ENCODE peak calls at places on chromosomes 7 and 10, in five cellular contexts. One of them, this sample, is unnamed.

GRCh38 chr10:124598196-124598595 is 136.6 kb downstream of the LHPP start:
- DNase-seq in HepG2: no peak
- DNase-seq in A549: no peak
- DNase-seq in endothelial cell of umbilical vein: no peak
- DNase-seq in GM12878: no peak
- DNase-seq in this sample: no peak

GRCh38 chr10:75858357-75858756 is 426.9 kb downstream of the LRMDA start:
- DNase-seq in HepG2: no peak
- DNase-seq in endothelial cell of umbilical vein: no peak
- DNase-seq in A549: no peak
- DNase-seq in GM12878: no peak
- DNase-seq in this sample: no peak

GRCh38 chr7:41817386-41817785 is 114.5 kb upstream of the INHBA start:
- DNase-seq in endothelial cell of umbilical vein: no peak
- DNase-seq in A549: no peak
- DNase-seq in HepG2: no peak
- DNase-seq in GM12878: no peak
- DNase-seq in this sample: peak; percentile 74

GRCh38 chr10:124650820-124651401 is 93.3 kb downstream of the FAM53B start:
- DNase-seq in HepG2: no peak
- DNase-seq in GM12878: peak; percentile 36
- DNase-seq in endothelial cell of umbilical vein: no peak
- DNase-seq in A549: no peak
- DNase-seq in this sample: peak; percentile 60

GRCh38 chr10:11473128-11473760 is 138.2 kb downstream of the USP6NL start:
- DNase-seq in endothelial cell of umbilical vein: no peak
- DNase-seq in GM12878: no peak
- DNase-seq in A549: no peak
- DNase-seq in HepG2: no peak
- DNase-seq in this sample: no peak

GRCh38 chr7:23604296-23604640 is 7.1 kb downstream of the CCDC126 start:
- DNase-seq in A549: no peak
- DNase-seq in endothelial cell of umbilical vein: no peak
- DNase-seq in HepG2: no peak
- DNase-seq in GM12878: no peak
- DNase-seq in this sample: no peak

GRCh38 chr10:30818854-30819253 is 189.3 kb upstream of the LYZL2 start:
- DNase-seq in GM12878: no peak
- DNase-seq in HepG2: no peak
- DNase-seq in endothelial cell of umbilical vein: no peak
- DNase-seq in A549: no peak
- DNase-seq in this sample: no peak

GRCh38 chr7:44367475-44368030 is 42.2 kb upstream of the CAMK2B start:
- DNase-seq in HepG2: no peak
- DNase-seq in endothelial cell of umbilical vein: no peak
- DNase-seq in GM12878: no peak
- DNase-seq in A549: no peak
- DNase-seq in this sample: no peak

GRCh38 chr10:113381906-113382562 is 170.8 kb upstream of the HABP2 start:
- DNase-seq in HepG2: no peak
- DNase-seq in GM12878: no peak
- DNase-seq in A549: no peak
- DNase-seq in endothelial cell of umbilical vein: peak; percentile 86
- DNase-seq in this sample: peak; percentile 76

GRCh38 chr10:17123961-17124360 is 5.7 kb downstream of the CUBN start:
- DNase-seq in A549: no peak
- DNase-seq in HepG2: peak; percentile 55
- DNase-seq in endothelial cell of umbilical vein: no peak
- DNase-seq in GM12878: no peak
- DNase-seq in this sample: no peak

GRCh38 chr10:78451592-78451991 is 417.9 kb downstream of the RPS24 start:
- DNase-seq in endothelial cell of umbilical vein: peak; percentile 21
- DNase-seq in A549: no peak
- DNase-seq in GM12878: no peak
- DNase-seq in HepG2: no peak
- DNase-seq in this sample: no peak

GRCh38 chr7:101936612-101937231 is 119.3 kb downstream of the CUX1 start:
- DNase-seq in A549: no peak
- DNase-seq in GM12878: no peak
- DNase-seq in HepG2: no peak
- DNase-seq in endothelial cell of umbilical vein: peak; percentile 34
- DNase-seq in this sample: no peak
- TF ChIP-seq POLR2A in A549: no peak
- TF ChIP-seq POLR2A in GM12878: no peak
- TF ChIP-seq POLR2A in HepG2: no peak
- TF ChIP-seq POLR2A in endothelial cell of umbilical vein: no peak
- TF ChIP-seq POLR2A in this sample: no peak

GRCh38 chr10:116298586-116298985 is 25.6 kb upstream of the GFRA1 start:
- DNase-seq in HepG2: no peak
- DNase-seq in endothelial cell of umbilical vein: no peak
- DNase-seq in GM12878: no peak
- DNase-seq in A549: no peak
- DNase-seq in this sample: no peak

GRCh38 chr10:116292493-116292892 is 19.5 kb upstream of the GFRA1 start:
- DNase-seq in GM12878: no peak
- DNase-seq in HepG2: no peak
- DNase-seq in endothelial cell of umbilical vein: no peak
- DNase-seq in A549: no peak
- DNase-seq in this sample: no peak

GRCh38 chr10:116300477-116301034 is 23.7 kb upstream of the CCDC172 start:
- DNase-seq in A549: no peak
- DNase-seq in endothelial cell of umbilical vein: no peak
- DNase-seq in GM12878: no peak
- DNase-seq in HepG2: no peak
- DNase-seq in this sample: no peak

DNA sequence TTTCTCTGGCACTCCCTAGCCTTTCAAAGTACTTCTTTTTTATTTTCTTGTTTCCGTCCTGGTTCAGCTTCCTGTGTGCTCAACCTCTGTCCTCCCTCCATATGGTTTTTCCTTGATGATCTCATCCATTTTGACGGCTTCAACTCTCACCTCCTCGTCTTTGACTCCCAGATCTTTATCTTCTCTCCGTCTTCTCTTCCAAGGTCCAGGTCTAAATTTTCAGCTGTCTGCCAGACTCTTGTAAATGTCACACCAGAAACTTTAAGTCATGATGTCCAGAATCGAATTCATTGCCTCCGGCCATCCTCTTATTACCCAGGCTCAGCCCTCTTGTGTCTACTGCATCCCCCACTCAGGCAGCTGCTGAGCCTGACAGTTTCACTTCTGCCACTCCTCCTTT is 23.4 kb upstream of the GFRA1 start:
- DNase-seq in endothelial cell of umbilical vein: no peak
- DNase-seq in HepG2: no peak
- DNase-seq in GM12878: no peak
- DNase-seq in A549: no peak
- DNase-seq in this sample: no peak
- TF ChIP-seq MYC in endothelial cell of umbilical vein: no peak
- TF ChIP-seq MYC in HepG2: no peak
- TF ChIP-seq MYC in GM12878: no peak
- TF ChIP-seq MYC in A549: no peak
- TF ChIP-seq MYC in this sample: no peak

GRCh38 chr10:129963831-129964501 is at the start of gene EBF3:
- DNase-seq in HepG2: no peak
- DNase-seq in A549: peak; percentile 31
- DNase-seq in GM12878: no peak
- DNase-seq in endothelial cell of umbilical vein: peak; percentile 48
- DNase-seq in this sample: peak; percentile 93
- TF ChIP-seq POLR2A in HepG2: no peak
- TF ChIP-seq POLR2A in A549: no peak
- TF ChIP-seq POLR2A in GM12878: no peak
- TF ChIP-seq POLR2A in endothelial cell of umbilical vein: no peak
- TF ChIP-seq POLR2A in this sample: peak; percentile 53

GRCh38 chr7:129993275-129993674 is 40.5 kb upstream of the UBE2H start:
- DNase-seq in GM12878: no peak
- DNase-seq in A549: no peak
- DNase-seq in endothelial cell of umbilical vein: no peak
- DNase-seq in HepG2: no peak
- DNase-seq in this sample: no peak

GRCh38 chr7:129986600-129986999 is 33.8 kb upstream of the UBE2H start:
- DNase-seq in endothelial cell of umbilical vein: no peak
- DNase-seq in GM12878: no peak
- DNase-seq in HepG2: no peak
- DNase-seq in A549: no peak
- DNase-seq in this sample: no peak

GRCh38 chr7:129990403-129991192 is 37.8 kb upstream of the UBE2H start:
- DNase-seq in endothelial cell of umbilical vein: no peak
- DNase-seq in HepG2: peak; percentile 51
- DNase-seq in A549: no peak
- DNase-seq in GM12878: no peak
- DNase-seq in this sample: peak; percentile 21

DNA sequence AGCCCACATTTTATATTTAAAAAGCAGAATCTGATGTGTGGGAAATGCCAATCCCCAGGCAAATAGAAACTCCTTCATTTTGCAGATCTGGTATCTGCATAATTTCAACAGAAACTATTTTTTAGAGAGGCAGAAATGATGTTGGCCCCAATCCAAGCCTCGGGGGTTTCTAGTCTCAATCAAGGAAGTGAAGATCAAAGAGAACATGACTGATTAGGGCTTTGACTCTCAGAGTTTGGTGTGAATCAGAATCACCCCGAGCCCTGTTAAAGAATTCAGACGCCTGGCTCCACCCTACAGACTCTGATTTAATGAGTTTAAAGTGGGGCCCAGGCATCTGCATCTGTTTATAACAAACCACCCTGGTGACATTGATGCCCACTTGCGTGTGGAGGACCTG is 36.7 kb upstream of the UBE2H start:
- DNase-seq in GM12878: peak; percentile 53
- DNase-seq in HepG2: no peak
- DNase-seq in A549: no peak
- DNase-seq in endothelial cell of umbilical vein: no peak
- DNase-seq in this sample: no peak
- TF ChIP-seq MYC in GM12878: no peak
- TF ChIP-seq MYC in HepG2: no peak
- TF ChIP-seq MYC in A549: no peak
- TF ChIP-seq MYC in endothelial cell of umbilical vein: no peak
- TF ChIP-seq MYC in this sample: no peak

DNA sequence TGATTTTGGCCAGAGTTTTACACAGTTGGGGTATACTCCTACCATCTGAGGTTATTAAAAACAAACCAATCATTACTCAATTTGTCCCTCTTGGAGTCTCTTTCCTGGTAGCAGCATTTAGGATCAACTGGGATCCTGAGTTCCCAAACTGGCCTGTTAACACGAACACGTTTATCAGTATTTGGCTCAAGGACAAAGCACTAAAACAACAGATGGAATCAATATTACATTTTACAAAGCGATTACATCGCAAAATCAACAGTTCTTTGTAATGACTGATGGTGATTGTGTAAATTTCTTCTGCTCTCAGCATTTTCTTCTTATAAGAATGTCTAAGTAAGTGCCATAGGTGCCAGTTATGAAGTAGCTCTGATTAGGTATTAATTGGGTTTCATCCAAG is 582.9 kb upstream of the ANKRD30A start:
- DNase-seq in GM12878: no peak
- DNase-seq in A549: no peak
- DNase-seq in endothelial cell of umbilical vein: peak; percentile 37
- DNase-seq in HepG2: no peak
- DNase-seq in this sample: no peak
- TF ChIP-seq POLR2A in GM12878: no peak
- TF ChIP-seq POLR2A in A549: no peak
- TF ChIP-seq POLR2A in endothelial cell of umbilical vein: no peak
- TF ChIP-seq POLR2A in HepG2: no peak
- TF ChIP-seq POLR2A in this sample: no peak

DNA sequence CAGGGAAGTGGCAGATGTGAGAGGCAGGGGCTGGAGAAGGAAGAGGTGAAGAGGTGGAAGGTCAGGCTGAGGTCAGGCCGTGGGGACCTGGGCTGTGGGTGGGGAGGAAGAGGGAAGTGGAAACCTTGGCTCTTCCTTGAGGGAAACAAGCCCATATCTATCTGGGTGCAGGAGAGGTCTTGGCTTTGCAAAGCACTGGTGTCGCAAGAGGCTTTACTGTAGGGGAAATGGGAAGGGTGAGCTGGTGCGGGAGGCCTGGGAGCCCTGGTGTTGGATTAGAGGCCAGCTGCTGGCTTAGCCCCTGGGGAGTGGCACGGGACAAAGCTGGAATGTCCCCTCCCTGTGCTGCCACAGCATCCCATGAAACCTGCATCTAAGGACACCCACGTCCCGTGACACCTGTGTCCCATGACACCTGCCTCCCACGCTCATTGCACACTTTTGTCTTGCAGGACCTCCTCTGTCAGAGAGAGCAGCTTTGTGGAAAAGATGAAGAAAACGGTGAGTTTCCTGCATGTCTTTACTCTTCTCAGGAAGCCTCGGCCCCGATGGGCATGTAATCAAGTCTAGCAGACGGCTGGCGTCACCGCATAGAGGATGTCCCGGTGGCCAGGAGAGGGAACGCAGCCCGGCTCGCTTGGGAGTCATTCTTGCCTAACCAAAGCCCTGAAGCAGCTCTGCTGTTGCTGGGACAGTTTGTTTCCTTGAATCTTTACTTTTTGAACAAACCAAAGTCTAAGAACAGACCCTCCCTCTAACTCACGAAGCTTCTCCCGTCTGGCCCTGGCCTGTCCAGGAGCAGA is 22.2 kb downstream of the TMEM120A start:
- DNase-seq in GM12878: no peak
- DNase-seq in A549: peak; percentile 54
- DNase-seq in endothelial cell of umbilical vein: no peak
- DNase-seq in HepG2: no peak
- DNase-seq in this sample: peak; percentile 86
- TF ChIP-seq MYC in GM12878: no peak
- TF ChIP-seq MYC in A549: no peak
- TF ChIP-seq MYC in endothelial cell of umbilical vein: no peak
- TF ChIP-seq MYC in HepG2: no peak
- TF ChIP-seq MYC in this sample: no peak

DNA sequence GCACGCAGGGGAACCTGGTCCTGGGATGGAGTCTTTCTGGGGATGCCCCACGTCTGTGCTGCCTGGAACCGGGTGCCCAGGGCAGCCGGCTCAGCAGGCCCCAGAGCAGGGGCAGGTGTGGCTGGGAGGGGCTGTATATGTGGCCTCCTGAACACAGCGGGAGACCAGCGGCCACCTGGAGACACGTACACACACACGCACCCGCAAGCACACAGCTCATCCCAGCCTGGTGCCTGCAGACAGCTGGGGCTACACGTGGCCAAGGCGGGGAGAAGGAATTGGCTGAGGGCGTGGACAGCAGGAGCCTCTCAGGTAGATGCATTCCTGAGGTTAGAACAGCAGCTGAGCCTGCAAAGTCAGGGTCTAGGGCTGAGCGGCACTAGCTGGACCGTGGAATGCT is 14.0 kb downstream of the ADAM8 start:
- DNase-seq in GM12878: no peak
- DNase-seq in A549: no peak
- DNase-seq in endothelial cell of umbilical vein: no peak
- DNase-seq in HepG2: no peak
- DNase-seq in this sample: no peak
- TF ChIP-seq POLR2A in GM12878: no peak
- TF ChIP-seq POLR2A in A549: no peak
- TF ChIP-seq POLR2A in endothelial cell of umbilical vein: no peak
- TF ChIP-seq POLR2A in HepG2: no peak
- TF ChIP-seq POLR2A in this sample: no peak

This sample was measured in NB4.